ENCODE peak calls at places on chromosome 18, in four cellular contexts. X is LoVo; Z is skeletal muscle cell; T is activated CD8-positive, alpha-beta memory T cell treated with anti-CD3 and anti-CD28 coated beads for 24 hours. G is an unnamed sample.

GRCh38 chr18:1103567-1103966 is 198.9 kb downstream of the ADCYAP1 start:
- DNase-seq in X (no peak), Z (no peak), T (no peak), G (no peak)

GRCh38 chr18:2050702-2051201 is 520.6 kb downstream of the METTL4 start:
- DNase-seq in X (no peak), Z (no peak), T (no peak), G (no peak)

GRCh38 chr18:63890950-63891304 is 3.4 kb downstream of the SERPINB2 start:
- DNase-seq in X (no peak), Z (no peak), T (no peak), G (no peak)

GRCh38 chr18:2420367-2420766 is 150.9 kb downstream of the METTL4 start:
- DNase-seq in X (no peak), Z (no peak), T (no peak), G (no peak)

GRCh38 chr18:34818069-34818468 is 108.0 kb downstream of the DTNA start:
- DNase-seq in X (no peak), Z (no peak), T (no peak), G (no peak)

GRCh38 chr18:58630071-58630470 is 1.2 kb upstream of the ALPK2 start:
- DNase-seq in X (no peak), Z (no peak), T (no peak), G (no peak)

GRCh38 chr18:42192251-42193248 is 237.5 kb downstream of the PIK3C3 start:
- DNase-seq in X (no peak), Z (peak), T (no peak), G (no peak)

GRCh38 chr18:7817596-7817995 is 250.5 kb downstream of the PTPRM start:
- DNase-seq in X (no peak), Z (no peak), T (no peak), G (no peak)

GRCh38 chr18:9494778-9495302 is 19.5 kb downstream of the RALBP1 start:
- DNase-seq in X (no peak), Z (no peak), T (no peak), G (no peak)